ENCODE peak calls at places on chromosomes 2 and 18, in nine cellular contexts. U, G, M, L, K, A, Z, F and P are unnamed samples.

GRCh38 chr2:111167238-111168162 is 46.8 kb downstream of the BCL2L11 start:
- DNase-seq in F (no peak), U (no peak), A (no peak), M (no peak), G (no peak), L (no peak), Z (no peak), K (no peak), P (no peak)

GRCh38 chr2:162056796-162057399 is 17.1 kb downstream of the DPP4 start:
- DNase-seq in L (no peak), Z (no peak), G (no peak), F (no peak), K (no peak), U (no peak), M (no peak), A (no peak), P (no peak)

GRCh38 chr2:47026738-47027531 is 111.3 kb upstream of the MCFD2 start:
- DNase-seq in Z (no peak), G (no peak), L (no peak), A (no peak), K (no peak), U (no peak), F (no peak), M (no peak), P (no peak)

GRCh38 chr2:137964066-137964858 is at the start of gene HNMT:
- DNase-seq in K (no peak), A (no peak), Z (peak), M (peak), G (peak), F (no peak), L (peak), U (peak), P (no peak)

GRCh38 chr18:3246636-3247242 is 862 bp upstream of the MYL12A start:
- DNase-seq in M (no peak), G (no peak), A (no peak), K (no peak), L (no peak), F (no peak), U (no peak), Z (no peak), P (no peak)

GRCh38 chr18:8835556-8835955 is 130.2 kb downstream of the MTCL1 start:
- DNase-seq in M (no peak), A (no peak), L (no peak), K (no peak), F (no peak), G (peak), U (no peak), Z (peak), P (no peak)

GRCh38 chr2:100676346-100676745 is 113.6 kb downstream of the PDCL3 start:
- DNase-seq in L (no peak), Z (no peak), G (no peak), M (no peak), A (no peak), U (no peak), F (no peak), K (no peak), P (no peak)

GRCh38 chr18:73647391-73647790 is 500.2 kb downstream of the FBXO15 start:
- DNase-seq in M (no peak), G (peak), U (no peak), K (no peak), Z (no peak), L (no peak), F (no peak), A (no peak), P (no peak)

GRCh38 chr2:47264183-47264582 is 109.1 kb upstream of the STPG4 start:
- DNase-seq in K (no peak), F (no peak), M (peak), G (no peak), L (no peak), Z (no peak), A (no peak), U (peak), P (no peak)

GRCh38 chr18:53991202-53991601 is 233.3 kb downstream of the MBD2 start:
- DNase-seq in A (no peak), Z (peak), U (no peak), M (no peak), G (peak), K (no peak), F (peak), L (peak), P (no peak)

GRCh38 chr2:95158891-95159619 is 593 bp downstream of the ZNF514 start:
- DNase-seq in K (no peak), F (peak), Z (peak), G (peak), M (peak), A (no peak), L (peak), U (peak), P (peak)

GRCh38 chr2:3242747-3243369 is 134.8 kb downstream of the EIPR1 start:
- DNase-seq in A (peak), F (no peak), Z (peak), G (no peak), K (no peak), U (no peak), L (no peak), M (no peak), P (peak)

GRCh38 chr2:11227595-11227994 is 72.3 kb downstream of the SLC66A3 start:
- DNase-seq in A (no peak), F (no peak), M (peak), G (no peak), L (no peak), K (no peak), U (no peak), Z (no peak), P (no peak)

GRCh38 chr18:10681581-10682367 is 155.9 kb downstream of the NAPG start:
- DNase-seq in U (no peak), G (peak), K (no peak), M (peak), Z (no peak), F (no peak), L (no peak), A (no peak), P (no peak)

GRCh38 chr2:29650634-29651097 is 270.7 kb downstream of the ALK start:
- DNase-seq in K (no peak), L (no peak), U (no peak), F (no peak), G (no peak), A (no peak), Z (no peak), M (no peak), P (no peak)

GRCh38 chr2:97664636-97664970 is 759 bp upstream of the ACTR1B start:
- DNase-seq in G (no peak), U (no peak), F (no peak), L (no peak), K (no peak), A (no peak), M (no peak), Z (no peak), P (no peak)

GRCh38 chr2:189552991-189553404 is 27.6 kb downstream of the SLC40A1 start:
- DNase-seq in L (no peak), K (no peak), F (no peak), A (no peak), Z (no peak), U (no peak), G (no peak), M (no peak), P (no peak)

GRCh38 chr2:60353863-60354262 is 199.6 kb downstream of the BCL11A start:
- DNase-seq in U (no peak), F (no peak), A (no peak), L (no peak), Z (no peak), G (no peak), K (no peak), M (no peak), P (no peak)

GRCh38 chr2:63698825-63699548 is 110.2 kb downstream of the MDH1 start:
- DNase-seq in M (peak), G (peak), L (peak), K (no peak), F (peak), A (no peak), Z (peak), U (peak), P (no peak)

GRCh38 chr2:226556050-226556449 is 243.6 kb downstream of the IRS1 start:
- DNase-seq in K (no peak), M (no peak), U (no peak), L (no peak), A (no peak), F (no peak), Z (peak), G (peak), P (no peak)

GRCh38 chr2:85394256-85394655 is 15.9 kb downstream of the CAPG start:
- DNase-seq in M (peak), G (peak), Z (no peak), L (no peak), U (peak), F (no peak), K (no peak), A (no peak), P (no peak)

GRCh38 chr2:62785216-62785615 is 79.7 kb downstream of the EHBP1 start:
- DNase-seq in L (no peak), A (no peak), U (no peak), M (no peak), F (no peak), K (no peak), Z (no peak), G (peak), P (no peak)

GRCh38 chr2:68594674-68595492 is 48.5 kb upstream of the PROKR1 start:
- DNase-seq in L (peak), F (peak), U (no peak), G (peak), M (no peak), Z (peak), K (peak), A (peak), P (peak)

GRCh38 chr18:49521251-49521650 is 34.2 kb upstream of the C18orf32 start:
- DNase-seq in F (no peak), A (no peak), K (no peak), G (no peak), Z (no peak), L (no peak), U (no peak), M (no peak), P (no peak)

GRCh38 chr2:119432882-119433522 is 1.3 kb downstream of the TMEM37 start:
- DNase-seq in M (no peak), K (no peak), Z (no peak), L (no peak), G (no peak), U (no peak), A (no peak), F (no peak), P (no peak)

GRCh38 chr2:51490576-51491234 is 458.8 kb upstream of the NRXN1 start:
- DNase-seq in F (no peak), M (no peak), U (no peak), L (no peak), K (no peak), A (no peak), Z (no peak), G (no peak), P (no peak)

GRCh38 chr18:74836296-74837139 is 238.8 kb downstream of the ZNF407 start:
- DNase-seq in G (peak), Z (peak), M (peak), K (no peak), U (no peak), F (no peak), A (no peak), L (no peak), P (no peak)

GRCh38 chr2:5766051-5766450 is 73.9 kb downstream of the SOX11 start:
- DNase-seq in U (no peak), F (peak), G (peak), Z (peak), M (no peak), L (no peak), K (no peak), A (no peak), P (no peak)

GRCh38 chr18:40414155-40414754 is 1540.8 kb upstream of the PIK3C3 start:
- DNase-seq in F (peak), A (no peak), Z (peak), K (no peak), U (no peak), L (no peak), G (no peak), M (no peak), P (no peak)

GRCh38 chr2:15163316-15163715 is 397.8 kb downstream of the NBAS start:
- DNase-seq in M (no peak), F (no peak), A (no peak), G (peak), Z (peak), L (no peak), U (no peak), K (no peak), P (no peak)

GRCh38 chr18:76373297-76373696 is 121.7 kb downstream of the ZNF516 start:
- DNase-seq in G (no peak), Z (no peak), A (no peak), M (no peak), U (no peak), L (no peak), K (no peak), F (no peak), P (no peak)

GRCh38 chr2:10983711-10984110 is 72.0 kb downstream of the KCNF1 start:
- DNase-seq in G (no peak), A (no peak), K (no peak), F (no peak), L (no peak), U (no peak), M (no peak), Z (no peak), P (no peak)

GRCh38 chr2:127566576-127566975 is 31.1 kb downstream of the MYO7B start:
- DNase-seq in F (no peak), K (no peak), L (no peak), Z (no peak), U (no peak), M (no peak), A (no peak), G (no peak), P (no peak)